ENCODE peak calls at places on chromosomes 5 and 9, in six cellular contexts. One of them, this sample, is unnamed.

GRCh38 chr5:150141544-150142188 is 14.0 kb downstream of the PDGFRB start:
- DNase-seq in NCI-H1417: no peak
- DNase-seq in cardiac fibroblast: peak
- DNase-seq in neural crest cell: no peak
- DNase-seq in RPMI7951: peak
- DNase-seq in AG04450: peak
- DNase-seq in this sample: no peak

GRCh38 chr5:159902444-159903121 is 13.7 kb upstream of the ADRA1B start:
- DNase-seq in NCI-H1417: no peak
- DNase-seq in cardiac fibroblast: peak
- DNase-seq in neural crest cell: no peak
- DNase-seq in RPMI7951: peak
- DNase-seq in AG04450: no peak
- DNase-seq in this sample: no peak

GRCh38 chr5:112004867-112005532 is 248.0 kb upstream of the NREP start:
- DNase-seq in NCI-H1417: no peak
- DNase-seq in cardiac fibroblast: no peak
- DNase-seq in neural crest cell: no peak
- DNase-seq in RPMI7951: peak
- DNase-seq in AG04450: no peak
- DNase-seq in this sample: no peak

GRCh38 chr5:125798311-125798710 is 624.9 kb upstream of the GRAMD2B start:
- DNase-seq in NCI-H1417: no peak
- DNase-seq in cardiac fibroblast: peak
- DNase-seq in neural crest cell: peak
- DNase-seq in RPMI7951: peak
- DNase-seq in AG04450: peak
- DNase-seq in this sample: peak

GRCh38 chr5:171581756-171582155 is 162.3 kb downstream of the FGF18 start:
- DNase-seq in NCI-H1417: no peak
- DNase-seq in cardiac fibroblast: no peak
- DNase-seq in neural crest cell: no peak
- DNase-seq in RPMI7951: no peak
- DNase-seq in AG04450: no peak
- DNase-seq in this sample: no peak

GRCh38 chr5:128774605-128775004 is 190.7 kb upstream of the SLC27A6 start:
- DNase-seq in NCI-H1417: no peak
- DNase-seq in cardiac fibroblast: peak
- DNase-seq in neural crest cell: no peak
- DNase-seq in RPMI7951: peak
- DNase-seq in AG04450: peak
- DNase-seq in this sample: no peak

GRCh38 chr5:169251685-169252084 is 49.3 kb downstream of the SLIT3 start:
- DNase-seq in NCI-H1417: no peak
- DNase-seq in cardiac fibroblast: no peak
- DNase-seq in neural crest cell: no peak
- DNase-seq in RPMI7951: peak
- DNase-seq in AG04450: no peak
- DNase-seq in this sample: no peak

GRCh38 chr9:127899200-127899943 is at the start of gene ST6GALNAC6:
- DNase-seq in NCI-H1417: peak
- DNase-seq in cardiac fibroblast: peak
- DNase-seq in neural crest cell: peak
- DNase-seq in RPMI7951: peak
- DNase-seq in AG04450: no peak
- DNase-seq in this sample: no peak

GRCh38 chr9:129712595-129713524 is 40.0 kb downstream of the PTGES start:
- DNase-seq in NCI-H1417: no peak
- DNase-seq in cardiac fibroblast: peak
- DNase-seq in neural crest cell: no peak
- DNase-seq in RPMI7951: no peak
- DNase-seq in AG04450: peak
- DNase-seq in this sample: peak

GRCh38 chr9:5953743-5954707 is 61.4 kb downstream of the RANBP6 start:
- DNase-seq in NCI-H1417: no peak
- DNase-seq in cardiac fibroblast: peak
- DNase-seq in neural crest cell: no peak
- DNase-seq in RPMI7951: no peak
- DNase-seq in AG04450: no peak
- DNase-seq in this sample: no peak

GRCh38 chr9:136609838-136610311 is 52.8 kb upstream of the EGFL7 start:
- DNase-seq in NCI-H1417: no peak
- DNase-seq in cardiac fibroblast: no peak
- DNase-seq in neural crest cell: no peak
- DNase-seq in RPMI7951: no peak
- DNase-seq in AG04450: no peak
- DNase-seq in this sample: no peak

GRCh38 chr5:96336351-96336985 is 96.6 kb downstream of the PCSK1 start:
- DNase-seq in NCI-H1417: peak
- DNase-seq in cardiac fibroblast: peak
- DNase-seq in neural crest cell: peak
- DNase-seq in RPMI7951: peak
- DNase-seq in AG04450: peak
- DNase-seq in this sample: peak

GRCh38 chr9:92952861-92953620 is 5.7 kb downstream of the FGD3 start:
- DNase-seq in NCI-H1417: peak
- DNase-seq in cardiac fibroblast: peak
- DNase-seq in neural crest cell: no peak
- DNase-seq in RPMI7951: no peak
- DNase-seq in AG04450: no peak
- DNase-seq in this sample: no peak

GRCh38 chr5:44546283-44546682 is 157.1 kb upstream of the FGF10 start:
- DNase-seq in NCI-H1417: no peak
- DNase-seq in cardiac fibroblast: peak
- DNase-seq in neural crest cell: no peak
- DNase-seq in RPMI7951: no peak
- DNase-seq in AG04450: peak
- DNase-seq in this sample: no peak

This sample was measured in smooth muscle cell of the brain vasculature.